ENCODE peak calls at places on chromosomes 5 and 9, in five cellular contexts. E, O, D, S and F are unnamed samples.
A peak's percentile ranks its signal among the peaks of the same experiment; 100 is the strongest.

GRCh38 chr9:134961331-134962064 is 43.8 kb upstream of the FCN1 start:
- DNase-seq in E (no peak), O (no peak), D (no peak), S (no peak), F (no peak)

GRCh38 chr9:95084254-95084934 is 233.1 kb downstream of the FANCC start:
- DNase-seq in E (no peak), O (no peak), D (no peak), S (no peak), F (no peak)

GRCh38 chr5:19790811-19791466 is 197.1 kb downstream of the CDH18 start:
- DNase-seq in E (no peak), O (no peak), D (no peak), S (no peak), F (no peak)

GRCh38 chr5:159133041-159133741 is 33.5 kb upstream of the EBF1 start:
- DNase-seq in E (no peak), O (no peak), D (peak; percentile 65), S (peak; percentile 32), F (no peak)

GRCh38 chr5:171365351-171365750 is 22.3 kb upstream of the NPM1 start:
- DNase-seq in E (no peak), O (no peak), D (peak; percentile 57), S (no peak), F (no peak)

GRCh38 chr9:95284152-95284551 is 33.4 kb downstream of the FANCC start:
- DNase-seq in E (no peak), O (no peak), D (no peak), S (no peak), F (no peak)

GRCh38 chr5:177447066-177447610 is 524 bp downstream of the PRR7 start:
- DNase-seq in E (no peak), O (no peak), D (peak; percentile 80), S (peak; percentile 90), F (no peak)

GRCh38 chr9:108477538-108478006 is 378.2 kb downstream of the ACTL7B start:
- DNase-seq in E (no peak), O (no peak), D (no peak), S (no peak), F (no peak)

GRCh38 chr9:34069831-34070230 is 21.1 kb upstream of the UBAP2 start:
- DNase-seq in E (no peak), O (no peak), D (no peak), S (no peak), F (no peak)

GRCh38 chr9:123568691-123569342 is 212.8 kb downstream of the CRB2 start:
- DNase-seq in E (no peak), O (no peak), D (no peak), S (peak; percentile 42), F (no peak)

GRCh38 chr9:129278391-129279237 is 100.6 kb upstream of the IER5L start:
- DNase-seq in E (no peak), O (peak; percentile 72), D (peak; percentile 34), S (no peak), F (peak; percentile 68)

GRCh38 chr5:139641116-139642080 is 6.8 kb upstream of the CXXC5 start:
- DNase-seq in E (no peak), O (peak; percentile 11), D (no peak), S (peak; percentile 18), F (no peak)

GRCh38 chr9:19408693-19409405 is at the start of gene ACER2:
- DNase-seq in E (peak; percentile 79), O (peak; percentile 91), D (peak; percentile 94), S (peak; percentile 99), F (peak; percentile 97)

GRCh38 chr9:97954550-97954989 is 16.6 kb upstream of the HEMGN start:
- DNase-seq in E (peak; percentile 17), O (no peak), D (peak; percentile 92), S (peak; percentile 58), F (no peak)

GRCh38 chr5:86447362-86447761 is 170.4 kb upstream of the COX7C start:
- DNase-seq in E (no peak), O (no peak), D (no peak), S (no peak), F (no peak)

DNA sequence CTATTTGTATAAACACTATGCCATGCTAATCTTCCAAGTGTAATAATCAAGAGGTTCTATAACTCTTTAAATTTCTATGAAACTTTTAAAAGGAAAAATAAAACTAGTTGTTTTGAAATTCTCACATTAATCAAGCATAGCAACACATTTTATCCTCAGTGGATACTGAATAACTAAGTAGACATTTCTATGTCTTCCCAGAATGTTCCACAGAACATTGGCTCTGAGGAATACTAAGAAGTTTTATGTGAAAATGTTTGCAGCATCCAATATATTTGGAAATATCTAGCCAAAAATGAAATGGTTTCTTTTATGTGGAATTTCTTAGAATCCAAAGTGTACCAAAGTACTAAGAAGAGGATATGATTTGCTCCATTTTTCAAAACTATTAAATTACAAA is 175.7 kb upstream of the COX7C start:
- DNase-seq in E (no peak), O (no peak), D (no peak), S (no peak), F (no peak)
- H3K4me3 ChIP-seq in E (no peak overlapping the region), O (no peak overlapping the region), D (no peak overlapping the region), S (no peak overlapping the region), F (no peak overlapping the region)

DNA sequence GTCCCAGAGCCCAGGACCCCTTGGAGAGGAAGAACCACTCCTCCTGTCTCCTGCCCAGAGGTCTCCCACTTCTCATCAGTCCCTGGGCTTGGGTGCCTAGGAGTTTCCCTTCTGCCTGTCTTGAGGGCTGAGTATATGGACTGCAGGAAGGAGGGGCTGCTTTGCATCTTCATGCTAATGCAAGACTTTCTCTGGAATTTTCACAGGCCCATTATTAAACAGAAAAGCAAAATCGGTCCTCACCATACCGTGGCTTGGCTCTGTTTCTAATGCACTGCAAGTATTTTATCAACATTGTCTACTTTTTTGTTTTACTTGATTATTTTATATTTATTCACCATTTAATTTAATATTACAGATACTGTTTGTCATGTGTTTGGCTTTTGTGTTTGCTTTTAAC is 34.5 kb downstream of the TRIO start:
- DNase-seq in E (no peak), O (no peak), D (no peak), S (no peak), F (no peak)
- H3K4me1 ChIP-seq in E (peaks cover 32% of the 10 kb centered on the region), O (no peaks in the 10 kb centered on the region), D (peaks cover 4% of the 10 kb centered on the region), S (peaks cover 72% of the 10 kb centered on the region), F (peaks cover 79% of the 10 kb centered on the region)

DNA sequence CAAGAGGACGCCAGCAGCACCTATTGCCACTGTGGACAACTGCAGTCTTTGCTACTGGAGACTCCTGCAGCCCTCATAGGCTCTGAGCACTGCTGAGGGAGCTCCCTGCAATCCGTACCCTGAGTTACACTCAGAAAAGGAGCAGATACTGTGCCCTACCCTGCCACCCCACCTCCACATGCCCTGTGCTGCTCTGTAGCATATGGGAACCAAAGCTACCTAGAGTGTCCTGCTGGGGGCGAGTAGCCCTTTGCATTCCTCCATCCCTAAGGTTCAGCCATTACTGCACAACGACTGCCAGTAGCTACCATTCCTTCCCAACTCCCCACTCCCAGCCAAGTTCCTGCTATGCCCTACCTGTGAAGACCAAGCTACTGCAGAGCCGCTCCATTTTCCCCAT is 90.2 kb upstream of the SNCAIP start:
- DNase-seq in E (no peak), O (no peak), D (no peak), S (no peak), F (no peak)
- TF ChIP-seq POLR2AphosphoS5 in E (no peak), O (no peak), D (no peak), S (no peak), F (no peak)

GRCh38 chr9:69223605-69224004 is 49.5 kb downstream of the TJP2 start:
- DNase-seq in E (peak; percentile 53), O (no peak), D (peak; percentile 67), S (peak; percentile 73), F (no peak)
- H3K4me3 ChIP-seq in E (no peak overlapping the region), O (no peak overlapping the region), D (no peak overlapping the region), S (no peak overlapping the region), F (no peak overlapping the region)

GRCh38 chr5:40431734-40432133 is 248.0 kb upstream of the PTGER4 start:
- DNase-seq in E (no peak), O (no peak), D (no peak), S (no peak), F (no peak)
- H3K4me1 ChIP-seq in E (peaks cover 5% of the 10 kb centered on the region), O (no peaks in the 10 kb centered on the region), D (no peaks in the 10 kb centered on the region), S (no peaks in the 10 kb centered on the region), F (no peaks in the 10 kb centered on the region)